ENCODE peak calls at places on chromosome 13, in ten cellular contexts. V, P, F, S, W, Y, B, R, O and L are unnamed samples.

GRCh38 chr13:98462241-98462882 is 114.5 kb downstream of the STK24 start:
- DNase-seq in R (no peak), Y (no peak), F (no peak), P (no peak), W (no peak), B (no peak), S (no peak), O (no peak), V (no peak), L (no peak)

GRCh38 chr13:31755803-31756212 is 16.5 kb downstream of the RXFP2 start:
- DNase-seq in W (no peak), F (no peak), R (no peak), P (no peak), Y (no peak), B (no peak), S (no peak), O (no peak), V (peak), L (peak)

GRCh38 chr13:31081316-31081715 is 80.4 kb downstream of the HSPH1 start:
- DNase-seq in Y (no peak), O (no peak), B (no peak), S (no peak), V (no peak), R (no peak), W (no peak), P (no peak), F (no peak), L (no peak)

GRCh38 chr13:84658881-84659661 is 776.8 kb upstream of the SLITRK1 start:
- DNase-seq in V (no peak), R (no peak), O (no peak), F (no peak), S (no peak), P (no peak), B (no peak), W (no peak), Y (no peak), L (no peak)

GRCh38 chr13:48782429-48782840 is 128.7 kb downstream of the CYSLTR2 start:
- DNase-seq in Y (no peak), R (no peak), W (no peak), F (no peak), V (no peak), B (no peak), P (no peak), O (peak), S (no peak), L (no peak)

GRCh38 chr13:52010890-52011689 is at the start of gene ATP7B:
- DNase-seq in P (no peak), V (no peak), W (no peak), B (peak), S (peak), Y (no peak), R (peak), F (peak), O (no peak), L (peak)

GRCh38 chr13:106455777-106456176 is 79.7 kb downstream of the EFNB2 start:
- DNase-seq in B (no peak), S (no peak), Y (no peak), O (no peak), W (no peak), P (no peak), R (no peak), F (no peak), V (no peak), L (no peak)

GRCh38 chr13:48624858-48625257 is 28.9 kb upstream of the CYSLTR2 start:
- DNase-seq in V (peak), S (no peak), O (no peak), F (no peak), R (no peak), W (no peak), P (peak), Y (no peak), B (no peak), L (no peak)

GRCh38 chr13:25756251-25756650 is 295.6 kb downstream of the SHISA2 start:
- DNase-seq in V (no peak), F (no peak), R (no peak), B (no peak), O (no peak), P (no peak), S (no peak), W (no peak), Y (no peak), L (no peak)

GRCh38 chr13:104310861-104311260 is 1244.6 kb upstream of the SLC10A2 start:
- DNase-seq in B (no peak), Y (no peak), P (no peak), V (no peak), S (no peak), O (peak), W (no peak), R (no peak), F (no peak), L (no peak)

GRCh38 chr13:113592571-113592970 is 8.0 kb downstream of the TFDP1 start:
- DNase-seq in R (peak), V (no peak), P (no peak), O (no peak), Y (no peak), B (no peak), W (no peak), F (no peak), S (no peak), L (no peak)

GRCh38 chr13:94761407-94761806 is 49.1 kb upstream of the SOX21 start:
- DNase-seq in O (no peak), S (no peak), R (no peak), P (no peak), B (no peak), F (peak), Y (no peak), W (no peak), V (no peak), L (no peak)

GRCh38 chr13:87999791-88000190 is 328.6 kb downstream of the SLITRK5 start:
- DNase-seq in R (no peak), B (no peak), P (no peak), F (no peak), O (no peak), W (no peak), S (no peak), Y (no peak), V (peak), L (no peak)

GRCh38 chr13:30932481-30933333 is at the start of gene TEX26:
- DNase-seq in V (no peak), W (no peak), B (no peak), F (peak), P (no peak), S (peak), Y (no peak), O (no peak), R (no peak), L (no peak)

GRCh38 chr13:49786609-49787008 is 5.9 kb downstream of the KPNA3 start:
- DNase-seq in R (no peak), B (no peak), Y (no peak), O (no peak), S (no peak), W (no peak), P (no peak), F (no peak), V (no peak), L (no peak)